ENCODE peak calls at places on chromosomes 16 and 17, in ten cellular contexts. One of them, this sample, is unnamed. For H3K4me1, the result is how much of the 10 kb centered on the place peaks cover.

GRCh38 chr17:47119746-47120520 is 69.2 kb downstream of the CDC27 start:
- DNase-seq in upper lobe of left lung: no peak
- DNase-seq in A673: no peak
- DNase-seq in thyroid gland: no peak
- DNase-seq in cardiac muscle cell: no peak
- DNase-seq in esophagus muscularis mucosa: no peak
- DNase-seq in sigmoid colon: no peak
- DNase-seq in heart right ventricle: no peak
- DNase-seq in aorta: no peak
- DNase-seq in PC-3: peak
- DNase-seq in this sample: no peak

GRCh38 chr17:48586355-48586924 is 3.6 kb downstream of the HOXB3 start:
- DNase-seq in upper lobe of left lung: no peak
- DNase-seq in A673: peak
- DNase-seq in thyroid gland: no peak
- DNase-seq in cardiac muscle cell: no peak
- DNase-seq in esophagus muscularis mucosa: no peak
- DNase-seq in sigmoid colon: no peak
- DNase-seq in heart right ventricle: no peak
- DNase-seq in aorta: no peak
- DNase-seq in PC-3: no peak
- DNase-seq in this sample: no peak

GRCh38 chr17:50087246-50087911 is 7.8 kb upstream of the PDK2 start:
- DNase-seq in upper lobe of left lung: peak
- DNase-seq in A673: peak
- DNase-seq in thyroid gland: peak
- DNase-seq in cardiac muscle cell: peak
- DNase-seq in esophagus muscularis mucosa: no peak
- DNase-seq in sigmoid colon: peak
- DNase-seq in heart right ventricle: peak
- DNase-seq in aorta: peak
- DNase-seq in PC-3: peak
- DNase-seq in this sample: peak

GRCh38 chr17:12877953-12878669 is 88.8 kb downstream of the ARHGAP44 start:
- DNase-seq in upper lobe of left lung: no peak
- DNase-seq in A673: no peak
- DNase-seq in thyroid gland: no peak
- DNase-seq in cardiac muscle cell: no peak
- DNase-seq in esophagus muscularis mucosa: no peak
- DNase-seq in sigmoid colon: no peak
- DNase-seq in heart right ventricle: no peak
- DNase-seq in aorta: no peak
- DNase-seq in PC-3: no peak
- DNase-seq in this sample: no peak

GRCh38 chr16:62010186-62010585 is 26.1 kb downstream of the CDH8 start:
- DNase-seq in upper lobe of left lung: no peak
- DNase-seq in A673: no peak
- DNase-seq in thyroid gland: no peak
- DNase-seq in cardiac muscle cell: no peak
- DNase-seq in esophagus muscularis mucosa: no peak
- DNase-seq in sigmoid colon: no peak
- DNase-seq in heart right ventricle: no peak
- DNase-seq in aorta: no peak
- DNase-seq in PC-3: no peak
- DNase-seq in this sample: no peak

GRCh38 chr16:78142784-78143183 is 43.3 kb downstream of the WWOX start:
- DNase-seq in upper lobe of left lung: no peak
- DNase-seq in A673: no peak
- DNase-seq in thyroid gland: no peak
- DNase-seq in cardiac muscle cell: no peak
- DNase-seq in esophagus muscularis mucosa: no peak
- DNase-seq in sigmoid colon: no peak
- DNase-seq in heart right ventricle: no peak
- DNase-seq in aorta: no peak
- DNase-seq in PC-3: peak
- DNase-seq in this sample: no peak

GRCh38 chr16:68790130-68790761 is 53.1 kb upstream of the TANGO6 start:
- DNase-seq in upper lobe of left lung: peak
- DNase-seq in A673: no peak
- DNase-seq in thyroid gland: peak
- DNase-seq in cardiac muscle cell: no peak
- DNase-seq in esophagus muscularis mucosa: no peak
- DNase-seq in sigmoid colon: peak
- DNase-seq in heart right ventricle: no peak
- DNase-seq in aorta: no peak
- DNase-seq in PC-3: peak
- DNase-seq in this sample: no peak

GRCh38 chr17:80163315-80163714 is 6.5 kb upstream of the CARD14 start:
- DNase-seq in upper lobe of left lung: no peak
- DNase-seq in A673: no peak
- DNase-seq in thyroid gland: no peak
- DNase-seq in cardiac muscle cell: no peak
- DNase-seq in esophagus muscularis mucosa: no peak
- DNase-seq in sigmoid colon: no peak
- DNase-seq in heart right ventricle: no peak
- DNase-seq in aorta: no peak
- DNase-seq in PC-3: no peak
- DNase-seq in this sample: no peak

GRCh38 chr17:46979023-46979870 is at the start of gene RPRML:
- DNase-seq in upper lobe of left lung: no peak
- DNase-seq in A673: peak
- DNase-seq in thyroid gland: peak
- DNase-seq in cardiac muscle cell: peak
- DNase-seq in esophagus muscularis mucosa: no peak
- DNase-seq in sigmoid colon: no peak
- DNase-seq in heart right ventricle: peak
- DNase-seq in aorta: peak
- DNase-seq in PC-3: peak
- DNase-seq in this sample: no peak

GRCh38 chr17:4940625-4941021 is 555 bp downstream of the RNF167 start:
- DNase-seq in upper lobe of left lung: no peak
- DNase-seq in A673: no peak
- DNase-seq in thyroid gland: no peak
- DNase-seq in cardiac muscle cell: no peak
- DNase-seq in esophagus muscularis mucosa: no peak
- DNase-seq in sigmoid colon: no peak
- DNase-seq in heart right ventricle: peak
- DNase-seq in aorta: no peak
- DNase-seq in PC-3: no peak
- DNase-seq in this sample: no peak

GRCh38 chr17:61536417-61536955 is 54.5 kb downstream of the NACA2 start:
- DNase-seq in upper lobe of left lung: no peak
- DNase-seq in A673: no peak
- DNase-seq in thyroid gland: no peak
- DNase-seq in cardiac muscle cell: no peak
- DNase-seq in esophagus muscularis mucosa: no peak
- DNase-seq in sigmoid colon: no peak
- DNase-seq in heart right ventricle: no peak
- DNase-seq in aorta: no peak
- DNase-seq in PC-3: no peak
- DNase-seq in this sample: no peak

GRCh38 chr16:50245417-50246298 is 20.7 kb upstream of the ADCY7 start:
- DNase-seq in upper lobe of left lung: peak
- DNase-seq in A673: no peak
- DNase-seq in thyroid gland: peak
- DNase-seq in cardiac muscle cell: peak
- DNase-seq in esophagus muscularis mucosa: no peak
- DNase-seq in sigmoid colon: no peak
- DNase-seq in heart right ventricle: peak
- DNase-seq in aorta: peak
- DNase-seq in PC-3: peak
- DNase-seq in this sample: no peak

GRCh38 chr16:27408012-27408601 is 6.1 kb downstream of the IL21R start:
- DNase-seq in upper lobe of left lung: no peak
- DNase-seq in A673: no peak
- DNase-seq in thyroid gland: no peak
- DNase-seq in cardiac muscle cell: no peak
- DNase-seq in esophagus muscularis mucosa: peak
- DNase-seq in sigmoid colon: no peak
- DNase-seq in heart right ventricle: no peak
- DNase-seq in aorta: no peak
- DNase-seq in PC-3: no peak
- DNase-seq in this sample: no peak

GRCh38 chr17:39229274-39229913 is 3.6 kb upstream of the STAC2 start:
- DNase-seq in upper lobe of left lung: no peak
- DNase-seq in A673: no peak
- DNase-seq in thyroid gland: no peak
- DNase-seq in cardiac muscle cell: no peak
- DNase-seq in esophagus muscularis mucosa: no peak
- DNase-seq in sigmoid colon: no peak
- DNase-seq in heart right ventricle: no peak
- DNase-seq in aorta: no peak
- DNase-seq in PC-3: peak
- DNase-seq in this sample: no peak

GRCh38 chr17:15660077-15660476 is 24.0 kb downstream of the TRIM16 start:
- DNase-seq in upper lobe of left lung: no peak
- DNase-seq in A673: no peak
- DNase-seq in thyroid gland: peak
- DNase-seq in cardiac muscle cell: no peak
- DNase-seq in esophagus muscularis mucosa: no peak
- DNase-seq in sigmoid colon: no peak
- DNase-seq in heart right ventricle: no peak
- DNase-seq in aorta: no peak
- DNase-seq in PC-3: peak
- DNase-seq in this sample: no peak
- H3K4me1 ChIP-seq in upper lobe of left lung: under half
- H3K4me1 ChIP-seq in A673: under half
- H3K4me1 ChIP-seq in thyroid gland: under half
- H3K4me1 ChIP-seq in cardiac muscle cell: under half
- H3K4me1 ChIP-seq in esophagus muscularis mucosa: under half
- H3K4me1 ChIP-seq in sigmoid colon: under half
- H3K4me1 ChIP-seq in heart right ventricle: under half
- H3K4me1 ChIP-seq in aorta: under half
- H3K4me1 ChIP-seq in PC-3: under half
- H3K4me1 ChIP-seq in this sample: under half

DNA sequence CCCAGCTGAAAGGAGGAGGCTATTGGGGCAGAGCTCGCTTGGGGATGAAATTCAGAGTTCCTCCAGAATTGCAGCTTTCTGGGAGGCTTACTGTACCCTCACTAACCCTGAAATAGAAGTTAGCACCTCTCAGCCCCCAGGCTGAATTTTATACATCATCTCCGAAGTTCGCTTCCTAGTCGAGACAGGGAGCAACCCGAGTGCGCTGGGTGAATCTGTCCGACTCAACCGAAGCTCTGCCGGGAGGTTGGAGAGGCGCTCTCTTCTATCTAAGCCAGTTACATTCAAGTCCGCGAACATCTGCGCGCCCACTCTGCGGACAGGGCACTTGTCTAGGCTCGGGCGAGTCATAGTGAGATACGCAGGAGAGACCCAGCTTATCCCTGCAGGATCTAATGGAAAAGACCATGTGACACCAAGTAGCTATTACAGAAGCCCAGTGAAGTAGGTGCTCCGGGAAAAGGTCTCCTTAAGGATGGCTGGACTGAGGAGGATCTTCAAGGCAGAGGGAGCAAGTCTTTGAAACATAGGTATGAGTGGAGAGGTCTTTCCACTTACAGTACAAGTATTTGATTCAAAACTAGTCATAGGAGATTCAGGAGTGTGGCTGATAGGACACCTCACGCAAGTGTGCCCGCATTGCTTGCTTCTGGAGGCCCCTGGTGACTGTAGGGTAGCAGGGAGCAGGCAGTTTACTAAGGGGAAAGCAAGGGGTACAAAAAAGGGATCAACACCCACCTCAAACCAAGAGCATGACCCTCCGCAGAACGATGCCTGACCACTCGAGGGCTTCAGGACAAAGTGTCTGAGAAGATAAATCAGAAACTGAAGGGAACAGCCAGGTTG is 667 bp upstream of the HES7 start:
- DNase-seq in upper lobe of left lung: no peak
- DNase-seq in A673: peak
- DNase-seq in thyroid gland: no peak
- DNase-seq in cardiac muscle cell: peak
- DNase-seq in esophagus muscularis mucosa: no peak
- DNase-seq in sigmoid colon: no peak
- DNase-seq in heart right ventricle: no peak
- DNase-seq in aorta: no peak
- DNase-seq in PC-3: peak
- DNase-seq in this sample: no peak
- H3K4me3 ChIP-seq in upper lobe of left lung: peak
- H3K4me3 ChIP-seq in A673: peak
- H3K4me3 ChIP-seq in thyroid gland: no peak
- H3K4me3 ChIP-seq in cardiac muscle cell: peak
- H3K4me3 ChIP-seq in esophagus muscularis mucosa: peak
- H3K4me3 ChIP-seq in sigmoid colon: peak
- H3K4me3 ChIP-seq in heart right ventricle: peak
- H3K4me3 ChIP-seq in aorta: peak
- H3K4me3 ChIP-seq in PC-3: peak
- H3K4me3 ChIP-seq in this sample: peak

DNA sequence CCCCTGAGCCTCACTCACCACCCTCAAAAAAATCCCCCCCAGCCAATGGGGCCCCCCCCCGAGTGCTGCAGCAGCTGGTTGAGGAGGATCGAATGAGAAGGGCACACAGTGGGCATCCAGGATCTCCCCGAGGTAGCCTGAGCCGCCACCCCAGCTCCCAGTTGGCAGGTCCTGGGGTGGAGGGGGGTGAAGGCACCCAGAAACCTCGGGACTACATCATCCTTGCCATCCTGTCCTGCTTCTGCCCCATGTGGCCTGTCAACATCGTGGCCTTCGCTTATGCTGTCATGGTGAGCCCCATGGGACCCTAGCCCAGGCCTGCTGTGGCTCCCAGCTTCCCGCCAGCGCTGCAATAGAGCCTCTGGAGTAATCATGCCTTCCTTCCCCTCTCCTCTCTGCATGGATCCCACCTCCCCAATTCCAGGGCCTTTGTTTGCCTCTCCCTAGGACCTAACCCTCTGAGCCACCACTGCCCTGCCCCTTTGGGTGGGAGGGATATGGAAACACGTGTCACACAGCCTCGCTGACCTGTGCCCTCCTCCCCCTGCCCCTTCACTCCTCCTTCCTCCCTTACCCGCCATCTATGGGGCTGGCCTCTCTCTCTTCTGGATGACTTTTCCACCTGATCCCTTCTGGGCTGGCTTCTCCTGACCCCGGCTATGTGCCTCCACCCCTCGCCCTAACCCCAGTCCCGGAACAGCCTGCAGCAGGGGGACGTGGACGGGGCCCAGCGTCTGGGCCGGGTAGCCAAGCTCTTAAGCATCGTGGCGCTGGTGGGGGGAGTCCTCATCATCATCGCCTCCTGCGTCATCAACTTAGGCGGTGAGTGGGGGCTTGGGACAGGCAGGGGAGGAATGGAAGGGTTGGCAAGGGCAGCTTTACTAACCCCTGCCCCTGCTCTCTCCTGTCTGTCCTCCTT is 1.9 kb downstream of the PRRT2 start:
- DNase-seq in upper lobe of left lung: no peak
- DNase-seq in A673: no peak
- DNase-seq in thyroid gland: no peak
- DNase-seq in cardiac muscle cell: no peak
- DNase-seq in esophagus muscularis mucosa: no peak
- DNase-seq in sigmoid colon: no peak
- DNase-seq in heart right ventricle: no peak
- DNase-seq in aorta: peak
- DNase-seq in PC-3: no peak
- DNase-seq in this sample: no peak
- H3K4me1 ChIP-seq in upper lobe of left lung: half or more
- H3K4me1 ChIP-seq in A673: half or more
- H3K4me1 ChIP-seq in thyroid gland: under half
- H3K4me1 ChIP-seq in cardiac muscle cell: under half
- H3K4me1 ChIP-seq in esophagus muscularis mucosa: half or more
- H3K4me1 ChIP-seq in sigmoid colon: half or more
- H3K4me1 ChIP-seq in heart right ventricle: half or more
- H3K4me1 ChIP-seq in aorta: under half
- H3K4me1 ChIP-seq in PC-3: under half
- H3K4me1 ChIP-seq in this sample: half or more

GRCh38 chr16:88809676-88810165 is 2.0 kb downstream of the APRT start:
- DNase-seq in upper lobe of left lung: no peak
- DNase-seq in A673: no peak
- DNase-seq in thyroid gland: no peak
- DNase-seq in cardiac muscle cell: no peak
- DNase-seq in esophagus muscularis mucosa: no peak
- DNase-seq in sigmoid colon: no peak
- DNase-seq in heart right ventricle: no peak
- DNase-seq in aorta: no peak
- DNase-seq in PC-3: no peak
- DNase-seq in this sample: no peak
- H3K4me3 ChIP-seq in upper lobe of left lung: no peak
- H3K4me3 ChIP-seq in A673: peak
- H3K4me3 ChIP-seq in thyroid gland: no peak
- H3K4me3 ChIP-seq in cardiac muscle cell: no peak
- H3K4me3 ChIP-seq in esophagus muscularis mucosa: no peak
- H3K4me3 ChIP-seq in sigmoid colon: no peak
- H3K4me3 ChIP-seq in heart right ventricle: no peak
- H3K4me3 ChIP-seq in aorta: no peak
- H3K4me3 ChIP-seq in PC-3: peak
- H3K4me3 ChIP-seq in this sample: peak